ENCODE peak calls at places on chromosomes 1 and 21, in seven cellular contexts. X, C, R, U, Q, Z and B are unnamed samples.

GRCh38 chr1:115976062-115976899 is at the start of gene SLC22A15:
- DNase-seq in X (peak), C (peak), R (peak), U (no peak), Q (peak), Z (no peak), B (peak)

GRCh38 chr1:54490361-54491248 is 57.4 kb upstream of the ACOT11 start:
- DNase-seq in X (no peak), C (no peak), R (peak), U (no peak), Q (no peak), Z (no peak), B (no peak)

GRCh38 chr1:52674497-52675384 is 23.4 kb downstream of the COA7 start:
- DNase-seq in X (no peak), C (peak), R (no peak), U (no peak), Q (no peak), Z (no peak), B (no peak)

GRCh38 chr1:107871259-107871658 is 93.7 kb downstream of the VAV3 start:
- DNase-seq in X (no peak), C (no peak), R (no peak), U (no peak), Q (no peak), Z (no peak), B (no peak)

GRCh38 chr21:38993561-38993960 is 187.8 kb downstream of the ETS2 start:
- DNase-seq in X (peak), C (peak), R (no peak), U (peak), Q (peak), Z (peak), B (no peak)

GRCh38 chr1:174289644-174290310 is 130.5 kb downstream of the RABGAP1L start:
- DNase-seq in X (no peak), C (no peak), R (peak), U (no peak), Q (no peak), Z (no peak), B (no peak)

GRCh38 chr1:157114183-157115121 is 14.8 kb upstream of the ETV3L start:
- DNase-seq in X (no peak), C (no peak), R (no peak), U (no peak), Q (no peak), Z (no peak), B (no peak)

GRCh38 chr1:107198581-107198980 is 57.7 kb downstream of the NTNG1 start:
- DNase-seq in X (no peak), C (peak), R (no peak), U (no peak), Q (no peak), Z (no peak), B (no peak)

GRCh38 chr1:175394739-175395138 is 202.2 kb upstream of the KIAA0040 start:
- DNase-seq in X (no peak), C (no peak), R (no peak), U (no peak), Q (no peak), Z (no peak), B (no peak)

GRCh38 chr1:24541711-24542346 is 14.1 kb upstream of the NCMAP start:
- DNase-seq in X (no peak), C (no peak), R (no peak), U (no peak), Q (no peak), Z (no peak), B (no peak)

GRCh38 chr1:220527279-220528048 is 472 bp upstream of the MARK1 start:
- DNase-seq in X (no peak), C (peak), R (peak), U (no peak), Q (no peak), Z (no peak), B (peak)

GRCh38 chr21:31181089-31181757 is 142.9 kb upstream of the KRTAP19-8 start:
- DNase-seq in X (no peak), C (no peak), R (no peak), U (no peak), Q (no peak), Z (no peak), B (no peak)

GRCh38 chr1:207404849-207405525 is 49.1 kb upstream of the CR2 start:
- DNase-seq in X (peak), C (peak), R (no peak), U (peak), Q (no peak), Z (peak), B (peak)

GRCh38 chr1:89112871-89113613 is 12.9 kb downstream of the GBP2 start:
- DNase-seq in X (no peak), C (no peak), R (no peak), U (no peak), Q (no peak), Z (no peak), B (no peak)

GRCh38 chr1:37995773-37996379 is 6.1 kb upstream of the SF3A3 start:
- DNase-seq in X (peak), C (peak), R (peak), U (peak), Q (peak), Z (no peak), B (no peak)

GRCh38 chr1:234188454-234188792 is 184.8 kb upstream of the COA6 start:
- DNase-seq in X (no peak), C (no peak), R (no peak), U (no peak), Q (peak), Z (peak), B (no peak)
- TF ChIP-seq CTCF in X (no peak), C (no peak), R (no peak), U (peak), Q (no peak), Z (peak), B (no peak)

GRCh38 chr1:22670352-22670964 is 17.4 kb downstream of the C1QB start:
- DNase-seq in X (no peak), C (no peak), R (no peak), U (no peak), Q (no peak), Z (no peak), B (no peak)

GRCh38 chr1:22671999-22672398 is 19.0 kb downstream of the C1QB start:
- DNase-seq in X (no peak), C (no peak), R (no peak), U (no peak), Q (no peak), Z (no peak), B (no peak)

GRCh38 chr1:22674410-22674749 is 21.3 kb downstream of the C1QB start:
- DNase-seq in X (no peak), C (no peak), R (no peak), U (no peak), Q (no peak), Z (no peak), B (no peak)

GRCh38 chr1:22676916-22677601 is 24.0 kb downstream of the C1QB start:
- DNase-seq in X (no peak), C (peak), R (no peak), U (no peak), Q (no peak), Z (no peak), B (no peak)

GRCh38 chr1:22673486-22674409 is 20.7 kb downstream of the C1QB start:
- DNase-seq in X (peak), C (peak), R (peak), U (peak), Q (no peak), Z (peak), B (peak)
- TF ChIP-seq CTCF in X (peak), C (peak), R (peak), U (peak), Q (peak), Z (peak), B (peak)

DNA sequence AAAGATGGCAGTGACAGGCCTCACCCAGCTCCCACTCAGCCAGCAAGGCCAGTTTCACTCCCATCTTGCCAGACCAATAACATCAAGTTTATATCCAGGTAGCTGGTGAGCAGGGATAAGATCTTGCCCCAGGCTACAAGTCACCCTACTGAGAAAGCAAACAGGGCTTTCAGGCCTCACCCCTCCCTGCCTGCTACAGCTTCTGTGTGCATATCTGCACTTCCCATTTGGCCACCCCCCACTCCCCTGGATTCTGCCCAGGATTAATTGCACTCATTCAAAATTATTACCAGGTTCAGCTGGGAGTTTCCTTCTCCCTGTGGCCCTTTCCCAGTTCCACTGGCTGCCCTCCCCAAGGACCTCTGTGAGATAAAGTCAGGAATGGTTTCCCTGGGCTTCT is 352.1 kb downstream of the TBX15 start:
- DNase-seq in X (no peak), C (no peak), R (no peak), U (no peak), Q (no peak), Z (no peak), B (no peak)
- TF ChIP-seq CTCF in X (no peak), C (no peak), R (no peak), U (no peak), Q (no peak), Z (no peak), B (no peak)

DNA sequence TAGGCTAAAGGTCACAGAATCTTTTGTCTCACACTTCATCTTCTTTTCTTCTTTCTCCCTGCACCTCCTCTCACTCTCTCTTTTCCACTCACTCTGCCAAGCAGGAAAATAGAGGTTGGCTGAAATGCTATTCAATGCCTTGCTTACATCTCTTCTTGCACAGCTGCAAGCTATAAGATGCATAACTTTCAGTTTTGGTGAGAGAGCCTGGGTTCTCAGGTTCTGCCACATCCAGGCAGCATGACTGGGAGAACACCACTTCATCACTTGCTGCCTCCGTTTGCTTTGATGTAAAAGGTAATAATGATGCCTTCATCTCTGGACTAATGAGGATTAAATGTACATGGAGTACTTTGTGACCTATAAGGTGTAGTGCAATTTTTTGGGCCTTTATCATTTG is 101.3 kb downstream of the LMX1A start:
- DNase-seq in X (no peak), C (no peak), R (no peak), U (no peak), Q (no peak), Z (no peak), B (no peak)
- TF ChIP-seq CTCF in X (no peak), C (no peak), R (no peak), U (no peak), Q (no peak), Z (no peak), B (no peak)

GRCh38 chr1:15326691-15327530 is 79.9 kb downstream of the FHAD1 start:
- DNase-seq in X (peak), C (peak), R (no peak), U (peak), Q (no peak), Z (no peak), B (no peak)

GRCh38 chr1:15330028-15330427 is 79.7 kb upstream of the EFHD2 start:
- DNase-seq in X (no peak), C (no peak), R (no peak), U (no peak), Q (no peak), Z (no peak), B (no peak)

GRCh38 chr1:15328245-15328784 is 81.3 kb downstream of the FHAD1 start:
- DNase-seq in X (no peak), C (no peak), R (no peak), U (no peak), Q (no peak), Z (no peak), B (no peak)

GRCh38 chr1:15329481-15329815 is 80.2 kb upstream of the EFHD2 start:
- DNase-seq in X (no peak), C (no peak), R (no peak), U (no peak), Q (no peak), Z (no peak), B (no peak)

GRCh38 chr1:15328785-15329480 is 80.8 kb upstream of the EFHD2 start:
- DNase-seq in X (peak), C (peak), R (peak), U (no peak), Q (peak), Z (no peak), B (peak)
- TF ChIP-seq CTCF in X (peak), C (peak), R (peak), U (no peak), Q (no peak), Z (no peak), B (no peak)